ENCODE peak calls at places on chromosome 12, in six cellular contexts. One of them, this sample, is unnamed.

GRCh38 chr12:86748874-86749273 is 492.7 kb upstream of the MGAT4C start:
- DNase-seq in GM12865: no peak
- DNase-seq in astrocyte: no peak
- DNase-seq in foreskin fibroblast: peak
- DNase-seq in epithelial cell of esophagus: no peak
- DNase-seq in cardiac muscle cell: no peak
- DNase-seq in this sample: no peak

GRCh38 chr12:7161811-7162210 is 27.7 kb upstream of the PEX5 start:
- DNase-seq in foreskin fibroblast: peak
- DNase-seq in GM12865: no peak
- DNase-seq in cardiac muscle cell: peak
- DNase-seq in epithelial cell of esophagus: no peak
- DNase-seq in astrocyte: no peak
- DNase-seq in this sample: no peak

GRCh38 chr12:102167821-102168605 is 29.6 kb downstream of the PMCH start:
- DNase-seq in astrocyte: no peak
- DNase-seq in epithelial cell of esophagus: no peak
- DNase-seq in foreskin fibroblast: peak
- DNase-seq in cardiac muscle cell: no peak
- DNase-seq in GM12865: peak
- DNase-seq in this sample: no peak

GRCh38 chr12:51323966-51324895 is at the start of gene BIN2:
- DNase-seq in foreskin fibroblast: no peak
- DNase-seq in astrocyte: no peak
- DNase-seq in GM12865: peak
- DNase-seq in cardiac muscle cell: no peak
- DNase-seq in epithelial cell of esophagus: no peak
- DNase-seq in this sample: peak

GRCh38 chr12:1591029-1591428 is 3.4 kb downstream of the FBXL14 start:
- DNase-seq in cardiac muscle cell: no peak
- DNase-seq in astrocyte: no peak
- DNase-seq in foreskin fibroblast: peak
- DNase-seq in epithelial cell of esophagus: peak
- DNase-seq in GM12865: peak
- DNase-seq in this sample: no peak

GRCh38 chr12:124906606-124907261 is 7.7 kb downstream of the UBC start:
- DNase-seq in foreskin fibroblast: peak
- DNase-seq in cardiac muscle cell: peak
- DNase-seq in astrocyte: peak
- DNase-seq in epithelial cell of esophagus: peak
- DNase-seq in GM12865: peak
- DNase-seq in this sample: peak

GRCh38 chr12:105713901-105714300 is 383.4 kb downstream of the C12orf75 start:
- DNase-seq in epithelial cell of esophagus: no peak
- DNase-seq in cardiac muscle cell: no peak
- DNase-seq in GM12865: no peak
- DNase-seq in foreskin fibroblast: no peak
- DNase-seq in astrocyte: no peak
- DNase-seq in this sample: no peak

GRCh38 chr12:52203126-52203921 is 11.5 kb upstream of the KRT80 start:
- DNase-seq in GM12865: peak
- DNase-seq in astrocyte: peak
- DNase-seq in cardiac muscle cell: peak
- DNase-seq in foreskin fibroblast: peak
- DNase-seq in epithelial cell of esophagus: peak
- DNase-seq in this sample: no peak

GRCh38 chr12:124026755-124027745 is 54.0 kb downstream of the ZNF664 start:
- DNase-seq in astrocyte: peak
- DNase-seq in epithelial cell of esophagus: peak
- DNase-seq in foreskin fibroblast: peak
- DNase-seq in GM12865: no peak
- DNase-seq in cardiac muscle cell: peak
- DNase-seq in this sample: no peak

GRCh38 chr12:50555471-50555885 is 50.7 kb downstream of the DIP2B start:
- DNase-seq in GM12865: no peak
- DNase-seq in epithelial cell of esophagus: no peak
- DNase-seq in foreskin fibroblast: no peak
- DNase-seq in cardiac muscle cell: no peak
- DNase-seq in astrocyte: no peak
- DNase-seq in this sample: no peak

GRCh38 chr12:47095446-47096236 is 15.9 kb upstream of the AMIGO2 start:
- DNase-seq in cardiac muscle cell: peak
- DNase-seq in epithelial cell of esophagus: peak
- DNase-seq in foreskin fibroblast: peak
- DNase-seq in astrocyte: peak
- DNase-seq in GM12865: no peak
- DNase-seq in this sample: no peak

GRCh38 chr12:117472983-117473382 is 111.6 kb upstream of the NOS1 start:
- DNase-seq in foreskin fibroblast: no peak
- DNase-seq in GM12865: no peak
- DNase-seq in cardiac muscle cell: no peak
- DNase-seq in epithelial cell of esophagus: no peak
- DNase-seq in astrocyte: no peak
- DNase-seq in this sample: no peak

GRCh38 chr12:75446857-75447256 is 33.7 kb upstream of the GLIPR1 start:
- DNase-seq in GM12865: no peak
- DNase-seq in cardiac muscle cell: no peak
- DNase-seq in astrocyte: peak
- DNase-seq in foreskin fibroblast: peak
- DNase-seq in epithelial cell of esophagus: peak
- DNase-seq in this sample: no peak

GRCh38 chr12:32681272-32681671 is 2.2 kb downstream of the DNM1L start:
- DNase-seq in epithelial cell of esophagus: no peak
- DNase-seq in cardiac muscle cell: no peak
- DNase-seq in astrocyte: no peak
- DNase-seq in foreskin fibroblast: no peak
- DNase-seq in GM12865: peak
- DNase-seq in this sample: no peak

GRCh38 chr12:55931317-55931779 is 386 bp downstream of the DGKA start:
- DNase-seq in foreskin fibroblast: no peak
- DNase-seq in epithelial cell of esophagus: no peak
- DNase-seq in cardiac muscle cell: no peak
- DNase-seq in astrocyte: no peak
- DNase-seq in GM12865: no peak
- DNase-seq in this sample: no peak

GRCh38 chr12:13101854-13102375 is 1.6 kb downstream of the GSG1 start:
- DNase-seq in epithelial cell of esophagus: peak
- DNase-seq in GM12865: no peak
- DNase-seq in astrocyte: no peak
- DNase-seq in foreskin fibroblast: peak
- DNase-seq in cardiac muscle cell: peak
- DNase-seq in this sample: peak

GRCh38 chr12:25054783-25055144 is 105.9 kb upstream of the BCAT1 start:
- DNase-seq in GM12865: peak
- DNase-seq in foreskin fibroblast: peak
- DNase-seq in astrocyte: peak
- DNase-seq in cardiac muscle cell: no peak
- DNase-seq in epithelial cell of esophagus: peak
- DNase-seq in this sample: peak

GRCh38 chr12:58099476-58099875 is 158.1 kb downstream of the ATP23 start:
- DNase-seq in GM12865: no peak
- DNase-seq in foreskin fibroblast: no peak
- DNase-seq in epithelial cell of esophagus: no peak
- DNase-seq in astrocyte: no peak
- DNase-seq in cardiac muscle cell: no peak
- DNase-seq in this sample: no peak

GRCh38 chr12:11729008-11729407 is 79.5 kb downstream of the ETV6 start:
- DNase-seq in astrocyte: no peak
- DNase-seq in GM12865: peak
- DNase-seq in cardiac muscle cell: no peak
- DNase-seq in foreskin fibroblast: no peak
- DNase-seq in epithelial cell of esophagus: peak
- DNase-seq in this sample: no peak

GRCh38 chr12:68627673-68628319 is 17.1 kb downstream of the RAP1B start:
- DNase-seq in epithelial cell of esophagus: no peak
- DNase-seq in cardiac muscle cell: no peak
- DNase-seq in astrocyte: no peak
- DNase-seq in foreskin fibroblast: no peak
- DNase-seq in GM12865: no peak
- DNase-seq in this sample: no peak

GRCh38 chr12:52294803-52295202 is 3.5 kb upstream of the KRT81 start:
- DNase-seq in GM12865: no peak
- DNase-seq in epithelial cell of esophagus: no peak
- DNase-seq in foreskin fibroblast: no peak
- DNase-seq in astrocyte: no peak
- DNase-seq in cardiac muscle cell: no peak
- DNase-seq in this sample: no peak

GRCh38 chr12:50104614-50105366 is 982 bp downstream of the GPD1 start:
- DNase-seq in astrocyte: no peak
- DNase-seq in foreskin fibroblast: no peak
- DNase-seq in cardiac muscle cell: no peak
- DNase-seq in GM12865: no peak
- DNase-seq in epithelial cell of esophagus: no peak
- DNase-seq in this sample: no peak

GRCh38 chr12:81591256-81591655 is 167.9 kb downstream of the PPFIA2 start:
- DNase-seq in GM12865: no peak
- DNase-seq in foreskin fibroblast: no peak
- DNase-seq in cardiac muscle cell: no peak
- DNase-seq in epithelial cell of esophagus: no peak
- DNase-seq in astrocyte: no peak
- DNase-seq in this sample: no peak

GRCh38 chr12:81208193-81208946 is 130.5 kb downstream of the ACSS3 start:
- DNase-seq in cardiac muscle cell: peak
- DNase-seq in GM12865: no peak
- DNase-seq in astrocyte: no peak
- DNase-seq in epithelial cell of esophagus: no peak
- DNase-seq in foreskin fibroblast: peak
- DNase-seq in this sample: no peak

GRCh38 chr12:4852308-4852707 is 57.4 kb upstream of the KCNA1 start:
- DNase-seq in astrocyte: no peak
- DNase-seq in epithelial cell of esophagus: no peak
- DNase-seq in GM12865: no peak
- DNase-seq in foreskin fibroblast: no peak
- DNase-seq in cardiac muscle cell: no peak
- DNase-seq in this sample: no peak

GRCh38 chr12:7989827-7990491 is 42.6 kb upstream of the FOXJ2 start:
- DNase-seq in cardiac muscle cell: no peak
- DNase-seq in epithelial cell of esophagus: no peak
- DNase-seq in astrocyte: no peak
- DNase-seq in foreskin fibroblast: no peak
- DNase-seq in GM12865: peak
- DNase-seq in this sample: peak

GRCh38 chr12:3247596-3248270 is 170.6 kb downstream of the TSPAN9 start:
- DNase-seq in GM12865: peak
- DNase-seq in astrocyte: no peak
- DNase-seq in epithelial cell of esophagus: no peak
- DNase-seq in cardiac muscle cell: no peak
- DNase-seq in foreskin fibroblast: no peak
- DNase-seq in this sample: no peak

GRCh38 chr12:64450711-64451486 is 1.0 kb upstream of the TBK1 start:
- DNase-seq in cardiac muscle cell: peak
- DNase-seq in epithelial cell of esophagus: peak
- DNase-seq in GM12865: peak
- DNase-seq in foreskin fibroblast: peak
- DNase-seq in astrocyte: peak
- DNase-seq in this sample: no peak

GRCh38 chr12:100266163-100266801 is 597 bp downstream of the DEPDC4 start:
- DNase-seq in cardiac muscle cell: no peak
- DNase-seq in epithelial cell of esophagus: no peak
- DNase-seq in foreskin fibroblast: peak
- DNase-seq in GM12865: no peak
- DNase-seq in astrocyte: no peak
- DNase-seq in this sample: no peak

GRCh38 chr12:76010732-76011458 is 20.7 kb downstream of the PHLDA1 start:
- DNase-seq in epithelial cell of esophagus: no peak
- DNase-seq in GM12865: no peak
- DNase-seq in foreskin fibroblast: peak
- DNase-seq in cardiac muscle cell: no peak
- DNase-seq in astrocyte: peak
- DNase-seq in this sample: no peak

GRCh38 chr12:1013618-1014489 is 22.8 kb downstream of the ERC1 start:
- DNase-seq in foreskin fibroblast: peak
- DNase-seq in epithelial cell of esophagus: peak
- DNase-seq in cardiac muscle cell: peak
- DNase-seq in GM12865: no peak
- DNase-seq in astrocyte: peak
- DNase-seq in this sample: no peak

GRCh38 chr12:104565606-104566243 is 109.0 kb downstream of the CHST11 start:
- DNase-seq in cardiac muscle cell: peak
- DNase-seq in astrocyte: peak
- DNase-seq in GM12865: no peak
- DNase-seq in foreskin fibroblast: peak
- DNase-seq in epithelial cell of esophagus: no peak
- DNase-seq in this sample: no peak

GRCh38 chr12:18158774-18159557 is 69.0 kb upstream of the RERGL start:
- DNase-seq in GM12865: peak
- DNase-seq in epithelial cell of esophagus: peak
- DNase-seq in cardiac muscle cell: peak
- DNase-seq in astrocyte: no peak
- DNase-seq in foreskin fibroblast: peak
- DNase-seq in this sample: no peak

GRCh38 chr12:473863-474577 is 14.3 kb downstream of the B4GALNT3 start:
- DNase-seq in astrocyte: peak
- DNase-seq in cardiac muscle cell: peak
- DNase-seq in GM12865: no peak
- DNase-seq in foreskin fibroblast: no peak
- DNase-seq in epithelial cell of esophagus: no peak
- DNase-seq in this sample: no peak

GRCh38 chr12:119156401-119156800 is 22.3 kb upstream of the HSPB8 start:
- DNase-seq in foreskin fibroblast: no peak
- DNase-seq in cardiac muscle cell: peak
- DNase-seq in astrocyte: no peak
- DNase-seq in epithelial cell of esophagus: no peak
- DNase-seq in GM12865: no peak
- DNase-seq in this sample: no peak
- TF ChIP-seq CTCF in foreskin fibroblast: no peak
- TF ChIP-seq CTCF in cardiac muscle cell: peak
- TF ChIP-seq CTCF in astrocyte: no peak
- TF ChIP-seq CTCF in epithelial cell of esophagus: no peak
- TF ChIP-seq CTCF in GM12865: no peak
- TF ChIP-seq CTCF in this sample: no peak

GRCh38 chr12:27969011-27969900 is 3.3 kb downstream of the PTHLH start:
- DNase-seq in astrocyte: peak
- DNase-seq in cardiac muscle cell: peak
- DNase-seq in epithelial cell of esophagus: peak
- DNase-seq in foreskin fibroblast: peak
- DNase-seq in GM12865: no peak
- DNase-seq in this sample: no peak
- TF ChIP-seq CTCF in astrocyte: no peak
- TF ChIP-seq CTCF in cardiac muscle cell: peak
- TF ChIP-seq CTCF in epithelial cell of esophagus: peak
- TF ChIP-seq CTCF in foreskin fibroblast: peak
- TF ChIP-seq CTCF in GM12865: no peak
- TF ChIP-seq CTCF in this sample: no peak

GRCh38 chr12:39503445-39503844 is 60.5 kb upstream of the KIF21A start:
- DNase-seq in astrocyte: peak
- DNase-seq in foreskin fibroblast: peak
- DNase-seq in epithelial cell of esophagus: peak
- DNase-seq in GM12865: no peak
- DNase-seq in cardiac muscle cell: peak
- DNase-seq in this sample: no peak
- TF ChIP-seq CTCF in astrocyte: peak
- TF ChIP-seq CTCF in foreskin fibroblast: no peak
- TF ChIP-seq CTCF in epithelial cell of esophagus: peak
- TF ChIP-seq CTCF in GM12865: no peak
- TF ChIP-seq CTCF in cardiac muscle cell: peak
- TF ChIP-seq CTCF in this sample: no peak

GRCh38 chr12:92530706-92531105 is 172.1 kb upstream of the PLEKHG7 start:
- DNase-seq in epithelial cell of esophagus: no peak
- DNase-seq in foreskin fibroblast: no peak
- DNase-seq in astrocyte: no peak
- DNase-seq in cardiac muscle cell: no peak
- DNase-seq in GM12865: no peak
- DNase-seq in this sample: no peak
- TF ChIP-seq CTCF in epithelial cell of esophagus: no peak
- TF ChIP-seq CTCF in foreskin fibroblast: no peak
- TF ChIP-seq CTCF in astrocyte: no peak
- TF ChIP-seq CTCF in cardiac muscle cell: no peak
- TF ChIP-seq CTCF in GM12865: no peak
- TF ChIP-seq CTCF in this sample: no peak

This sample was measured in natural killer cell.